ENCODE peak calls at places on chromosomes 11 and 22, in nine cellular contexts. One of them, this sample, is unnamed.

GRCh38 chr22:37824674-37825641 is 1.8 kb downstream of the GALR3 start:
- DNase-seq in tibial nerve: no peak
- DNase-seq in AG04450: no peak
- DNase-seq in OCI-LY7: no peak
- DNase-seq in lung: no peak
- DNase-seq in BJ: no peak
- DNase-seq in tibial artery: no peak
- DNase-seq in sigmoid colon: no peak
- DNase-seq in ovary: no peak
- DNase-seq in this sample: no peak

GRCh38 chr11:789951-790350 is at the start of gene CEND1:
- DNase-seq in tibial nerve: no peak
- DNase-seq in AG04450: no peak
- DNase-seq in OCI-LY7: peak
- DNase-seq in lung: no peak
- DNase-seq in BJ: no peak
- DNase-seq in tibial artery: no peak
- DNase-seq in sigmoid colon: no peak
- DNase-seq in ovary: no peak
- DNase-seq in this sample: no peak

GRCh38 chr22:28783786-28784671 is 11.5 kb downstream of the CCDC117 start:
- DNase-seq in tibial nerve: no peak
- DNase-seq in AG04450: peak
- DNase-seq in OCI-LY7: no peak
- DNase-seq in lung: no peak
- DNase-seq in BJ: no peak
- DNase-seq in tibial artery: no peak
- DNase-seq in sigmoid colon: no peak
- DNase-seq in ovary: no peak
- DNase-seq in this sample: no peak

GRCh38 chr11:95461858-95462257 is 230.9 kb upstream of the SESN3 start:
- DNase-seq in tibial nerve: no peak
- DNase-seq in AG04450: no peak
- DNase-seq in OCI-LY7: peak
- DNase-seq in lung: no peak
- DNase-seq in BJ: no peak
- DNase-seq in tibial artery: no peak
- DNase-seq in sigmoid colon: no peak
- DNase-seq in ovary: no peak
- DNase-seq in this sample: no peak

GRCh38 chr11:44877908-44878459 is 72.7 kb downstream of the TP53I11 start:
- DNase-seq in tibial nerve: no peak
- DNase-seq in AG04450: no peak
- DNase-seq in OCI-LY7: no peak
- DNase-seq in lung: no peak
- DNase-seq in BJ: no peak
- DNase-seq in tibial artery: no peak
- DNase-seq in sigmoid colon: no peak
- DNase-seq in ovary: no peak
- DNase-seq in this sample: no peak

GRCh38 chr11:124793466-124794278 is 6.5 kb downstream of the MSANTD2 start:
- DNase-seq in tibial nerve: no peak
- DNase-seq in AG04450: no peak
- DNase-seq in OCI-LY7: peak
- DNase-seq in lung: no peak
- DNase-seq in BJ: no peak
- DNase-seq in tibial artery: no peak
- DNase-seq in sigmoid colon: no peak
- DNase-seq in ovary: no peak
- DNase-seq in this sample: no peak

GRCh38 chr22:39926175-39927152 is 25.6 kb downstream of the GRAP2 start:
- DNase-seq in tibial nerve: no peak
- DNase-seq in AG04450: no peak
- DNase-seq in OCI-LY7: no peak
- DNase-seq in lung: no peak
- DNase-seq in BJ: no peak
- DNase-seq in tibial artery: no peak
- DNase-seq in sigmoid colon: no peak
- DNase-seq in ovary: no peak
- DNase-seq in this sample: no peak

GRCh38 chr11:66419825-66420224 is 1.0 kb upstream of the NPAS4 start:
- DNase-seq in tibial nerve: no peak
- DNase-seq in AG04450: no peak
- DNase-seq in OCI-LY7: no peak
- DNase-seq in lung: no peak
- DNase-seq in BJ: no peak
- DNase-seq in tibial artery: no peak
- DNase-seq in sigmoid colon: no peak
- DNase-seq in ovary: no peak
- DNase-seq in this sample: no peak

GRCh38 chr22:37501610-37502341 is 15.6 kb upstream of the MFNG start:
- DNase-seq in tibial nerve: peak
- DNase-seq in AG04450: peak
- DNase-seq in OCI-LY7: no peak
- DNase-seq in lung: peak
- DNase-seq in BJ: peak
- DNase-seq in tibial artery: peak
- DNase-seq in sigmoid colon: no peak
- DNase-seq in ovary: peak
- DNase-seq in this sample: peak

GRCh38 chr11:17412488-17413180 is 24.2 kb upstream of the KCNJ11 start:
- DNase-seq in tibial nerve: no peak
- DNase-seq in AG04450: no peak
- DNase-seq in OCI-LY7: no peak
- DNase-seq in lung: no peak
- DNase-seq in BJ: no peak
- DNase-seq in tibial artery: no peak
- DNase-seq in sigmoid colon: no peak
- DNase-seq in ovary: no peak
- DNase-seq in this sample: no peak

GRCh38 chr11:78789365-78789764 is 214.7 kb upstream of the NARS2 start:
- DNase-seq in tibial nerve: no peak
- DNase-seq in AG04450: no peak
- DNase-seq in OCI-LY7: no peak
- DNase-seq in lung: no peak
- DNase-seq in BJ: no peak
- DNase-seq in tibial artery: no peak
- DNase-seq in sigmoid colon: no peak
- DNase-seq in ovary: no peak
- DNase-seq in this sample: no peak

GRCh38 chr22:39090426-39091064 is 6.5 kb upstream of the APOBEC3H start:
- DNase-seq in tibial nerve: no peak
- DNase-seq in AG04450: no peak
- DNase-seq in OCI-LY7: no peak
- DNase-seq in lung: no peak
- DNase-seq in BJ: no peak
- DNase-seq in tibial artery: no peak
- DNase-seq in sigmoid colon: no peak
- DNase-seq in ovary: no peak
- DNase-seq in this sample: no peak

GRCh38 chr22:44309137-44309536 is 3.6 kb downstream of the SHISAL1 start:
- DNase-seq in tibial nerve: peak
- DNase-seq in AG04450: peak
- DNase-seq in OCI-LY7: no peak
- DNase-seq in lung: peak
- DNase-seq in BJ: peak
- DNase-seq in tibial artery: peak
- DNase-seq in sigmoid colon: peak
- DNase-seq in ovary: no peak
- DNase-seq in this sample: peak

GRCh38 chr11:129237880-129238638 is 45.9 kb upstream of the ARHGAP32 start:
- DNase-seq in tibial nerve: no peak
- DNase-seq in AG04450: no peak
- DNase-seq in OCI-LY7: no peak
- DNase-seq in lung: no peak
- DNase-seq in BJ: no peak
- DNase-seq in tibial artery: no peak
- DNase-seq in sigmoid colon: no peak
- DNase-seq in ovary: no peak
- DNase-seq in this sample: no peak

GRCh38 chr22:45804986-45805325 is 133.3 kb downstream of the ATXN10 start:
- DNase-seq in tibial nerve: no peak
- DNase-seq in AG04450: peak
- DNase-seq in OCI-LY7: no peak
- DNase-seq in lung: no peak
- DNase-seq in BJ: peak
- DNase-seq in tibial artery: no peak
- DNase-seq in sigmoid colon: no peak
- DNase-seq in ovary: no peak
- DNase-seq in this sample: peak

DNA sequence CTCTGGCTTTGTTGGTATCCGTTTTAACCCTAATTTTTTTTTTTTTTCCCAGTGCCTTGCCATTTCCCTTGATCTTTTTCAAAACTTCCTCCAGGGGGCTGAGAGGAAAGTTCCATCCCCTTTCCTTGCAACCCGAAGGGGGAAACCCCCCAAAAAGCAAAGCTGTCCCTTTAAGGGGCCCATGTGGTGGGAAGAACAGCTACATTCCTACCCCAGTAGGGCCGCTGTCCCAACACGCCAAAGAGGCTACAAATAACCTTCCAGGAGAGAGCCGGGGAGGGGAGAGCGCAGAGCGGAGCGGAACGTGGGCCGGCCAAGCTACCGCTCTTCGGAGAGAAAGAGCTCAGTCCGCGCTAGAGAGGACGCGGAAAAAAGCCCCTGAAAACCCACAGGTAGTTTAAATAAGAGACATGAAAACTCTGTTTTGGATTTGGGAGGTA is 1.7 kb downstream of the LRP4 start:
- DNase-seq in tibial nerve: no peak
- DNase-seq in AG04450: no peak
- DNase-seq in OCI-LY7: no peak
- DNase-seq in lung: no peak
- DNase-seq in BJ: no peak
- DNase-seq in tibial artery: no peak
- DNase-seq in sigmoid colon: peak
- DNase-seq in ovary: peak
- DNase-seq in this sample: no peak
- H3K4me3 ChIP-seq in tibial nerve: peak
- H3K4me3 ChIP-seq in AG04450: peak
- H3K4me3 ChIP-seq in OCI-LY7: peak
- H3K4me3 ChIP-seq in lung: no peak
- H3K4me3 ChIP-seq in BJ: peak
- H3K4me3 ChIP-seq in tibial artery: peak
- H3K4me3 ChIP-seq in sigmoid colon: peak
- H3K4me3 ChIP-seq in ovary: peak
- H3K4me3 ChIP-seq in this sample: peak

DNA sequence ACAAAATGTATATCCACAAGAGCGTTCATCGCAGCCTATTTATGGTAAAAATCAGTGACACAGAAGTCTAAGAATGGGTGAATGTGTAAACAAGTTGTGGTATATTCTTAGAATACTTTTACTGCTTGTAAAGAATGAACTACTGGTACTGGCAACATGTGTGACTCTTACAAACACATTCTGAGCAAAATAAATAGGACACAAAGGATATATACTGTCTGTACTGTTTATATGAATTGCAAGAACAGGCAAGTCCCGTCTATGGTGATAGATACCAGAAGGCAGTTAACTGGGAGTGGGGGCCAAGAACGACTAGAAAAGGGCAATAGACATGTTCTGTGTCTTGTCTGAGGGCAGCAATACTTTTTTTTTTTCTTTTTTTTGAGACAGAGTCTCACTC is 112.6 kb downstream of the TBC1D22A start:
- DNase-seq in tibial nerve: no peak
- DNase-seq in AG04450: peak
- DNase-seq in OCI-LY7: no peak
- DNase-seq in lung: no peak
- DNase-seq in BJ: no peak
- DNase-seq in tibial artery: no peak
- DNase-seq in sigmoid colon: no peak
- DNase-seq in ovary: no peak
- DNase-seq in this sample: no peak
- TF ChIP-seq CTCF in tibial nerve: no peak
- TF ChIP-seq CTCF in AG04450: no peak
- TF ChIP-seq CTCF in OCI-LY7: no peak
- TF ChIP-seq CTCF in lung: no peak
- TF ChIP-seq CTCF in BJ: no peak
- TF ChIP-seq CTCF in tibial artery: no peak
- TF ChIP-seq CTCF in sigmoid colon: no peak
- TF ChIP-seq CTCF in ovary: no peak
- TF ChIP-seq CTCF in this sample: no peak

DNA sequence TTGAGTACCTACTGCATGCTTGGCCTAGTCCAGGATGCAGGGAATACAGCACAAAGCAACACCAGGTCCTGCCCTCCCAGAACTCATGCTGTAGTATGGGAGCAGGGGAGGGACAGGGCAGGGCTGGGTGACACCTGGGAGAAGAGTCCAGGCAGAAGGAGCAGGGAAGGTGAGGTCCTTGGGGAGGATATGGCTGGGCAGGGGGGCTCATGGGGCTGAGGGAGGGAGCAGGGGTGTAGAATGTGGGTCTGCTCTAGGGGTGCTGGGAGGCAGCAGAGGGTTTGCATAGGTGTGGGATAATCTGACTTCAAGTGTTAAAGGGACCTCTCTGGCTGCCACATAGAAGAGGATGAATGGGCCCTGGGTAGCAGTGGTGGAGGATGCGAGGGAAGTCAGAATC is 4.8 kb downstream of the TOP3B start:
- DNase-seq in tibial nerve: no peak
- DNase-seq in AG04450: no peak
- DNase-seq in OCI-LY7: no peak
- DNase-seq in lung: no peak
- DNase-seq in BJ: no peak
- DNase-seq in tibial artery: no peak
- DNase-seq in sigmoid colon: no peak
- DNase-seq in ovary: no peak
- DNase-seq in this sample: no peak
- H3K4me3 ChIP-seq in tibial nerve: no peak
- H3K4me3 ChIP-seq in AG04450: no peak
- H3K4me3 ChIP-seq in OCI-LY7: no peak
- H3K4me3 ChIP-seq in lung: no peak
- H3K4me3 ChIP-seq in BJ: no peak
- H3K4me3 ChIP-seq in tibial artery: no peak
- H3K4me3 ChIP-seq in sigmoid colon: no peak
- H3K4me3 ChIP-seq in ovary: no peak
- H3K4me3 ChIP-seq in this sample: no peak

DNA sequence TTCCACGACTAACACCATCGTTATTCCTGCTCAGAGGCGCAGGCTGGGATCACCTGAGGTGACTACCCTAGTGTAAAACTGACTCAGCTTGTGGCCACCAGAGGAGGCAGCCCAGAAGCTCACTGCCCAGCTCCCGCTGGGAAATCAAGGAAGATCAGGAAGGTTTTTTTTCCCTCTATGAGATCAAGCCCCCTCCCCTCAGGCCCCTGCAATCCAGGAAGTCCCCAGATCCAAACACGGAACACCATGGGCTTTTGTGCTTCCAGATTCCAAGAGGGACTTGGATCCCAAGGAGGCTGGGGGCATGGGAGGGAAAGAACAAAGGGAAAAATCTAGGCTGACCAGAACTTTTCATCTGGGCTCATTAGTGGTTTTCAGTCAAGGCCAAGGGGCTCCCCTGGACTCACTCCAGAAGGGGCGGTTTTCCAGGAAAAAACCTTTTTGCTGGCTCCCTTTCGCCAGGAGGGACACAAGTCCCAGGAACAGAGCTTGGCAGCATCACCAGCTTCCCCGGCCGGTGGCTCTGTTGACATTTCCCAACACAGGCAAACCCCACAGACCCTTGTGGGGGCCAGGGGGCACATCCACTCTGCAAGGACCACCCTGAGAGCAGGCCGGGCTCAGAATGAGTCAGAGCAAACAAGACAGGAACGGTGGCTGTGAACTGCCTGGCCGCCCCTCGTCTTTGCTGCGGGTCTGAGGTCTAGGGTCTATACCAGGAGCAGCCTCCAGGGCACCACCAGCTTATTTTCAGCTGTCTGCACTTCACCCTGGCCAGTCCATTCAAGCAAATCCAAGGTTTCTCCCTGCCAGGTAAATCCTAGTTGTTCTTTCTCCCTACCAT is 36.8 kb downstream of the MYH9 start:
- DNase-seq in tibial nerve: no peak
- DNase-seq in AG04450: no peak
- DNase-seq in OCI-LY7: no peak
- DNase-seq in lung: no peak
- DNase-seq in BJ: no peak
- DNase-seq in tibial artery: peak
- DNase-seq in sigmoid colon: no peak
- DNase-seq in ovary: peak
- DNase-seq in this sample: no peak
- TF ChIP-seq CTCF in tibial nerve: no peak
- TF ChIP-seq CTCF in AG04450: peak
- TF ChIP-seq CTCF in OCI-LY7: no peak
- TF ChIP-seq CTCF in lung: no peak
- TF ChIP-seq CTCF in BJ: no peak
- TF ChIP-seq CTCF in tibial artery: no peak
- TF ChIP-seq CTCF in sigmoid colon: no peak
- TF ChIP-seq CTCF in ovary: peak
- TF ChIP-seq CTCF in this sample: peak